ENCODE peak calls at places on chromosomes 11 and 22, in six cellular contexts. Y, M, G, Z, H and L are unnamed samples.

GRCh38 chr22:46068176-46068907 is 82.0 kb upstream of the PPARA start:
- DNase-seq in M (no peak), H (no peak), G (no peak), Z (no peak), Y (no peak), L (no peak)

GRCh38 chr11:50412832-50413231 is 380.2 kb downstream of the OR4C45 start:
- DNase-seq in Y (no peak), H (no peak), M (no peak), G (no peak), Z (no peak), L (no peak)

GRCh38 chr11:95378789-95379188 is 147.8 kb upstream of the SESN3 start:
- DNase-seq in H (no peak), Z (no peak), Y (no peak), G (no peak), M (no peak), L (no peak)

GRCh38 chr11:1017269-1018005 is 19.1 kb downstream of the MUC6 start:
- DNase-seq in Z (no peak), G (no peak), Y (peak; percentile 60), H (no peak), M (no peak), L (no peak)

GRCh38 chr11:78722786-78723185 is 148.1 kb upstream of the NARS2 start:
- DNase-seq in Y (no peak), M (peak; percentile 13), Z (no peak), G (no peak), H (no peak), L (no peak)

GRCh38 chr11:77698896-77699295 is 61.3 kb upstream of the CLNS1A start:
- DNase-seq in H (no peak), Z (no peak), M (no peak), G (no peak), Y (no peak), L (no peak)

GRCh38 chr11:113373306-113373705 is 14.3 kb upstream of the ANKK1 start:
- DNase-seq in H (no peak), Z (no peak), G (peak; percentile 45), M (peak; percentile 64), Y (no peak), L (no peak)

GRCh38 chr11:22711880-22712279 is 45.5 kb downstream of the GAS2 start:
- DNase-seq in Z (no peak), M (no peak), Y (peak; percentile 38), H (no peak), G (no peak), L (peak; percentile 30)

GRCh38 chr11:16861867-16862266 is 123.4 kb downstream of the C11orf58 start:
- DNase-seq in M (no peak), Y (no peak), G (no peak), H (no peak), Z (no peak), L (no peak)

DNA sequence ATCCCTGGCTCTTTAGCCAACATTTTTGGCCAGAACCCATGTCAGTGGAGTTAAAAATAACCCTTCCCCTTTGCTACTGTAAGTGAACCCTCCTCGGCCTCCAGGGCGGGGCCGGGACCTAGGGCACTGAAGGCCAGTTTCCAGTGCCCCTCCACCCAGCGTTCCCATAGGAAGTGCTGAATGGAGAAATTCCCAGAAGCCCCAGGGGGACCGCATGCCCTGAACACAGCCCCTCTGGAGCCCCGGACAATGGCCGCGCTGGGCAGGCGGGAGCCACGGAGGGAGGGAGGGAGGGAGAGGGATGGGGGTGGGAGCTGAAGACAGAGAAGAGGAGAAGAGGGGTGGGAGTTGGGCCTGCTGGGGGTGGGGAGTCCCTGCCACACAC is 11.1 kb downstream of the PDGFB start:
- DNase-seq in Y (no peak), G (no peak), M (no peak), Z (peak; percentile 49), H (no peak), L (no peak)
- H3K4me1 ChIP-seq in Y (peaks cover 55% of the 10 kb centered on the region), G (peaks cover 32% of the 10 kb centered on the region), M (peaks cover 3% of the 10 kb centered on the region), Z (peaks cover 62% of the 10 kb centered on the region), H (peaks cover 16% of the 10 kb centered on the region), L (no peaks in the 10 kb centered on the region)

GRCh38 chr11:34145073-34145472 is 39.6 kb downstream of the NAT10 start:
- DNase-seq in G (no peak), H (no peak), Y (no peak), Z (peak; percentile 20), M (no peak), L (no peak)
- H3K36me3 ChIP-seq in G (peaks cover 76% of the 10 kb centered on the region), H (peaks cover 66% of the 10 kb centered on the region), Y (peaks cover 100% of the 10 kb centered on the region), Z (peaks cover 29% of the 10 kb centered on the region), M (peaks cover 75% of the 10 kb centered on the region), L (peaks cover 54% of the 10 kb centered on the region)

GRCh38 chr11:115503083-115503885 is 931 bp downstream of the CADM1 start:
- DNase-seq in G (no peak), H (no peak), Y (peak; percentile 69), Z (peak; percentile 86), M (peak; percentile 71), L (peak; percentile 65)
- TF ChIP-seq CTCF in G (peak; percentile 66), H (peak; percentile 22), Y (no peak), Z (peak; percentile 24), M (peak; percentile 67), L (no peak)

DNA sequence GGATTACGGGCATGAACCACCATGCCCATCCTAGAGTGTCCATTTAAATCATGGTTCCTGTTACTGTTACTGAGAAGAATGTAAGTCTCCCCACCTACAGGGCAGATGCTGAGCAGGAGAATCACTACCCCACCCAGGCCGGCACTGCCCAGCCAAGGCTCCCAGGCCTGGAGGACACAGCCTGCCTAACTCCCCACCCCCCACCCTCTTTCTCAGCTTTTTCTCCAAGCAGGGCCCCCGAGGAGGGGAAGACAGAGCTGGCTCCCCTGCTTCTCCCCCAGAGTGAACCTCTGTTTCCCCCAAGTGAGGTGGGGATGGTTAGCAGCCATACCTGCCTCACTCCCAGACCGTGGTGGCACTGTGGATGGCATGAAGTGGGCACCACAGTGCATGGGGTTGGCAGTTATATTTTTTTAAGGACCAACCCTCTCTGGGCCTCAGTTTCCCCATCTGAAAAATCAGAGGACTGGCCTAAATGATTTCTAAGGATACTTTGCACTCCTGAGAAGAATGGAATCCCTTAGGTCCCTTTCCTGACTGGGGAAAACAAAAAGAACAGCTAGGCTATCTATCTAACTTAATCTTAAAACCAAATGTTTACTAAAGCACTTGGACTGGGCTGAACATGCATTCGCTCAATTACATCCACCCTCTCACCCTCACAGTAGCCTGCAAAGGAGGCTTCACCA is 5.0 kb downstream of the CBX7 start:
- DNase-seq in M (no peak), Y (no peak), H (no peak), Z (no peak), G (no peak), L (peak; percentile 30)
- H3K4me1 ChIP-seq in M (peaks cover 10% of the 10 kb centered on the region), Y (peaks cover 82% of the 10 kb centered on the region), H (peaks cover 39% of the 10 kb centered on the region), Z (peaks cover 13% of the 10 kb centered on the region), G (peaks cover 11% of the 10 kb centered on the region), L (peaks cover 14% of the 10 kb centered on the region)

GRCh38 chr11:4102711-4103110 is 8.1 kb downstream of the RRM1 start:
- DNase-seq in Z (no peak), G (no peak), Y (no peak), H (no peak), M (no peak), L (no peak)
- H3K36me3 ChIP-seq in Z (peaks cover 8% of the 10 kb centered on the region), G (peaks cover 3% of the 10 kb centered on the region), Y (peaks cover 48% of the 10 kb centered on the region), H (peaks cover 20% of the 10 kb centered on the region), M (peaks cover 9% of the 10 kb centered on the region), L (peaks cover 12% of the 10 kb centered on the region)

DNA sequence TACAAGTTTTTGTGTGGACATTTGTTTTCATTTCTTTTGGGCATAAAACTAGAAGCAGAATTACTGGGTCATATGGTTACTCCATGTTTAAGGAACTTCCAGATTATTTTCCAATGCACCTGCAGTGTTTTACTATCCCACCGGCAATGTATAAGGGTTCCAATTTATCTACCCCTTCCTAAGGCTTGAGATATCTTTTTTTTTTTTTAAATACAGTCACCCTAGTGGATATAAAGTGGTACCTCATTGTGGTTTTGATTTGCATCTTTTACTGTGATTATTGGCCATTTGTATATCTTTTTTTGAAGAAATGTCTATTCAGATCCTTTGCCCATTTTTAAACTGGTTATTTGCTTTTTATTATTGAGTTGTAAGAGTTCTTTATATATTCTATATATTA is 34.6 kb upstream of the UCP3 start:
- DNase-seq in G (no peak), Z (no peak), M (no peak), H (no peak), Y (no peak), L (no peak)
- TF ChIP-seq CTCF in G (no peak), Z (no peak), M (no peak), H (no peak), Y (no peak), L (no peak)

GRCh38 chr11:48056325-48057183 is 76.2 kb downstream of the PTPRJ start:
- DNase-seq in G (no peak), M (no peak), H (no peak), Y (no peak), Z (no peak), L (no peak)
- H3K4me1 ChIP-seq in G (peaks cover 14% of the 10 kb centered on the region), M (peaks cover 23% of the 10 kb centered on the region), H (peaks cover 6% of the 10 kb centered on the region), Y (peaks cover 90% of the 10 kb centered on the region), Z (peaks cover 11% of the 10 kb centered on the region), L (peaks cover 8% of the 10 kb centered on the region)